ENCODE peak calls at places on chromosomes 13 and 19, in nine cellular contexts. Y is GM23248, W is H1, L is keratinocyte, J is neural progenitor cell, R is endothelial cell of umbilical vein, H is PC-3, M is HepG2, A is K562. Q is an unnamed sample. For H3K36me3, the result is how much of the 10 kb centered on the place peaks cover.

GRCh38 chr19:28076628-28077027 is 1136.3 kb downstream of the UQCRFS1 start:
- DNase-seq in Y (no peak), W (no peak), L (no peak), J (no peak), R (no peak), H (no peak), M (no peak), A (no peak), Q (no peak)

GRCh38 chr13:98890186-98890585 is 87.7 kb downstream of the DOCK9 start:
- DNase-seq in Y (peak), W (no peak), L (peak), J (no peak), R (peak), H (peak), M (no peak), A (no peak), Q (no peak)

GRCh38 chr19:38298841-38299680 is 5.0 kb upstream of the C19orf33 start:
- DNase-seq in Y (no peak), W (no peak), L (no peak), J (no peak), R (no peak), H (peak), M (no peak), A (no peak), Q (no peak)

GRCh38 chr19:2800506-2800905 is 15.2 kb downstream of the THOP1 start:
- DNase-seq in Y (no peak), W (no peak), L (no peak), J (no peak), R (no peak), H (no peak), M (no peak), A (no peak), Q (no peak)

GRCh38 chr13:98147521-98147920 is 4.6 kb downstream of the FARP1 start:
- DNase-seq in Y (no peak), W (no peak), L (no peak), J (no peak), R (no peak), H (no peak), M (peak), A (no peak), Q (no peak)

GRCh38 chr13:42777476-42777875 is 3.9 kb upstream of the FAM216B start:
- DNase-seq in Y (peak), W (no peak), L (no peak), J (no peak), R (no peak), H (peak), M (no peak), A (no peak), Q (no peak)

GRCh38 chr19:53037101-53038097 is 7.1 kb upstream of the ERVV-2 start:
- DNase-seq in Y (peak), W (peak), L (no peak), J (peak), R (peak), H (no peak), M (no peak), A (peak), Q (no peak)

GRCh38 chr13:109256866-109257760 is 529.3 kb downstream of the IRS2 start:
- DNase-seq in Y (peak), W (no peak), L (peak), J (no peak), R (peak), H (peak), M (peak), A (no peak), Q (no peak)

GRCh38 chr19:43316591-43317319 is 36.7 kb upstream of the CD177 start:
- DNase-seq in Y (peak), W (peak), L (no peak), J (peak), R (no peak), H (peak), M (peak), A (peak), Q (peak)

GRCh38 chr13:113078895-113079720 is 26.5 kb upstream of the F7 start:
- DNase-seq in Y (no peak), W (no peak), L (no peak), J (no peak), R (no peak), H (no peak), M (no peak), A (no peak), Q (no peak)

GRCh38 chr19:57241181-57241580 is 749 bp downstream of the ZNF805 start:
- DNase-seq in Y (peak), W (no peak), L (no peak), J (no peak), R (peak), H (no peak), M (peak), A (no peak), Q (peak)

GRCh38 chr19:50972795-50973376 is 3.5 kb upstream of the KLK6 start:
- DNase-seq in Y (no peak), W (no peak), L (no peak), J (no peak), R (no peak), H (peak), M (no peak), A (no peak), Q (no peak)

DNA sequence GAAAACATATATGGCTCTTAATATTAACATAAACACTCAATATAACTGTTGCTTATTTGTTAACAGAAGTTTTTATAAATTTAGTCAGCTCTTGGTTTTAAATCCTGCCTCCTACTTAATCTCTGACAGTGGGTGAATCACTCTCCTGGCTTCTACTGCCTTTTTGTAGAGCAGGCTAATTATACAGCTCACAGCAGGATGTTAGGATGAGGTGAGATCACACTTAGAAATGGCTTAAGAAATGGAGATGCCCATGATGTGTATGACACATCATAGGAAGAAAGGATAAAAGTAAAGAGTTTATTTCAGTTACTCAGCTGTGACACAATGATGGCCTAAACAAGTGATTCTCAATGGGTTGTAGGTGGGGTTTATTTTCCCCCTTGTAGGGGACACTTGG is 345.6 kb downstream of the SPRY2 start:
- DNase-seq in Y (peak), W (no peak), L (peak), J (no peak), R (peak), H (peak), M (no peak), A (no peak), Q (no peak)
- TF ChIP-seq EZH2 in Y (no peak), W (no peak), L (no peak), J (no peak), R (no peak), H (no peak), M (no peak), A (no peak), Q (no peak)

GRCh38 chr19:46349311-46349993 is 2.6 kb downstream of the PPP5C start:
- DNase-seq in Y (no peak), W (no peak), L (no peak), J (no peak), R (no peak), H (no peak), M (no peak), A (no peak), Q (peak)
- H3K36me3 ChIP-seq in Y (under half), W (under half), L (under half), J (under half), R (under half), H (under half), M (under half), A (half or more), Q (under half)

GRCh38 chr13:73497430-73497829 is 438.6 kb downstream of the KLF5 start:
- DNase-seq in Y (no peak), W (no peak), L (peak), J (no peak), R (no peak), H (no peak), M (no peak), A (no peak), Q (no peak)
- H3K9ac ChIP-seq in Y (no peak), W (no peak), L (peak), J (no peak), R (no peak), H (no peak), M (no peak), A (no peak), Q (no peak)

DNA sequence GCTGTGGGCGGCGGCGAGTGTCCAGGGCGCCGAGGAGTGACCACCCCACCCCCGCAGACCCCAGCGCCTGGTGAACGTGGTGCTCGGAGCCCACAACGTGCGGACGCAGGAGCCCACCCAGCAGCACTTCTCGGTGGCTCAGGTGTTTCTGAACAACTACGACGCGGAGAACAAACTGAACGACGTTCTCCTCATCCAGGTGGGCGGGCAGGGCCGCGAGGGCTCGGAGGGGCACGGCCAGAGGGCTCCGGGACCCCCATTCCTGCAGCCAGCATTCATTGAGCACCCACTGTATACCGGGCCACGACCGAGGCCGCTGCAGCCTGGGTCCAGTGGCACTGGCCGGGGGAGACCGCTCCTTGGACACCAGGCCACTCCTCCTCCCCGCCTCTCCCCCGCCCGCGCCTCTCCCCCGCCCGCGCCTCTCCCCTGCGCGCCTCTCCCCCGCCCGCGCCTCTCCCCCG is 3.1 kb downstream of the PRTN3 start:
- DNase-seq in Y (no peak), W (no peak), L (no peak), J (peak), R (no peak), H (no peak), M (no peak), A (peak), Q (no peak)
- TF ChIP-seq EZH2 in Y (no peak), W (no peak), L (peak), J (peak), R (peak), H (no peak), M (no peak), A (no peak), Q (no peak)

GRCh38 chr19:6261883-6262282 is 17.9 kb downstream of the MLLT1 start:
- DNase-seq in Y (no peak), W (no peak), L (no peak), J (no peak), R (no peak), H (no peak), M (no peak), A (no peak), Q (no peak)

GRCh38 chr19:6260912-6261636 is 18.7 kb downstream of the MLLT1 start:
- DNase-seq in Y (peak), W (peak), L (no peak), J (peak), R (peak), H (peak), M (peak), A (peak), Q (no peak)

GRCh38 chr19:6264077-6264445 is 15.7 kb downstream of the MLLT1 start:
- DNase-seq in Y (no peak), W (no peak), L (no peak), J (peak), R (no peak), H (no peak), M (no peak), A (no peak), Q (no peak)

GRCh38 chr19:6263306-6264076 is 16.3 kb downstream of the MLLT1 start:
- DNase-seq in Y (no peak), W (no peak), L (no peak), J (no peak), R (no peak), H (no peak), M (no peak), A (no peak), Q (no peak)

GRCh38 chr19:6262519-6262918 is 17.3 kb downstream of the MLLT1 start:
- DNase-seq in Y (no peak), W (no peak), L (no peak), J (no peak), R (no peak), H (no peak), M (no peak), A (no peak), Q (no peak)
- H3K36me3 ChIP-seq in Y (under half), W (under half), L (under half), J (under half), R (under half), H (under half), M (under half), A (half or more), Q (under half)

GRCh38 chr13:51240888-51241475 is 18.8 kb downstream of the FAM124A start:
- DNase-seq in Y (no peak), W (peak), L (no peak), J (no peak), R (no peak), H (no peak), M (no peak), A (no peak), Q (no peak)
- H3K9ac ChIP-seq in Y (no peak), W (no peak), L (no peak), J (no peak), R (no peak), H (no peak), M (no peak), A (no peak), Q (no peak)

DNA sequence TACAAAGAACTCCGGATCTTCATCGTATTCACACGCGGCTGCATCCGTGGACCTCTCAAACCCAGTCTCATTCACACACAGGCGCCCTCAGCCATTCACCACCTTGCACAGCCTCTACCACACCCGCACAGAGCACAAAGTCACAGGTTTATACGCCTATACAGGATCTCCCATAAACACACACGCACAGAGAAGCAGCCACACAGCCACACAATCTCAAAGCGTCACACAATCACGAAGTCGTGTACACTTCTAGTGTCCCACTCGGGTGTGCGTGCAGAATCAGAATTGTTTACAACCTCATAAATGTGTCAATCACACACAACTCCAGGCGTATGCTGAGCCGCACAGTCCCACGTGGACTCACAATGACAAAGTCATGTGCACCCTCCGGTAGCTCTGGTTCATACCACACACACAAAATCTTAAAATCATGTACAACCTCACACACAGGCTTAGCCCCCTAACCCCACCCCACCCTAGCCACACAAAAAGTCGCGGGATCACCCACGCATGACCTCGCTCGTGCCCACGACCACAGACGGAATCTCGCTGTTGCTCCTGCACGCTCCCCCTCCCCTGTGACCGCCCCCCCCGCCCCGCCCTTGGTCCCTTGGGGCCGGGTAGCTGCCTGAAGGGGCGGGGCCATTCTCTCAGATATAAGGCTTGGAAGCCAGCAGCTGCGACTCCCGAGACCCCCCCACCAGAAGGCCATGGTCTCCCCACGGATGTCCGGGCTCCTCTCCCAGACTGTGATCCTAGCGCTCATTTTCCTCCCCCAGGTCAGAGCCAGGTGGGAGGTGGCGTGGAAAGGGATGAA is at the start of gene DLL3:
- DNase-seq in Y (peak), W (peak), L (no peak), J (peak), R (peak), H (peak), M (no peak), A (peak), Q (no peak)
- TF ChIP-seq EZH2 in Y (peak), W (no peak), L (no peak), J (no peak), R (peak), H (no peak), M (no peak), A (no peak), Q (no peak)

DNA sequence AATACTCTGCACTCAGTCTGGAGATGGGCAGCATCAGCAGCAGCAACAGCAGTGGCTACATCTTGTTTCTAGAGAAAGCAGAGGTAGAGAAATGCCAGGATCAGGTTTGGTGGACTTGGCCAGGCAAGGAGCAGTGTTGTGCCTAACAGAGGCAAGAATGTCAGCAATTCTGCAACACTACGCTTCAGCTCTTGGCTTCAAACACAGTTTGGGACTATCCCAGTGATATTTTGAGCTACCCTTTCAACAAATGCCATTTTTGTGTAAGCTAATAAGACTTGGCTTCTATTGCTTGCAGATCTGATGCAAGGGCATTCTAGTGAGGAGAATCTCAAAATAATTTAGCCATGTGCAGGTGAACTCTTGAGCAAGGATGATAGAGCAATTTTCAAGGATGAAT is 271.3 kb downstream of the PCDH20 start:
- DNase-seq in Y (no peak), W (no peak), L (no peak), J (no peak), R (no peak), H (no peak), M (no peak), A (no peak), Q (no peak)
- H3K36me3 ChIP-seq in Y (under half), W (under half), L (under half), J (under half), R (under half), H (under half), M (under half), A (under half), Q (under half)